ENCODE peak calls at places on chromosomes 4 and X, in five cellular contexts. S, V, D, I and Z are unnamed samples.

GRCh38 chr4:6562931-6563901 is 11.8 kb upstream of the MAN2B2 start:
- DNase-seq in S (no peak), V (no peak), D (no peak), I (no peak), Z (no peak)

GRCh38 chrX:10098235-10098819 is 58.4 kb upstream of the CLCN4 start:
- DNase-seq in S (no peak), V (peak; percentile 83), D (no peak), I (peak; percentile 8), Z (no peak)

GRCh38 chrX:110733166-110733565 is 62.5 kb downstream of the CHRDL1 start:
- DNase-seq in S (no peak), V (no peak), D (no peak), I (peak; percentile 81), Z (no peak)

GRCh38 chr4:184237612-184238011 is 19.9 kb upstream of the ENPP6 start:
- DNase-seq in S (no peak), V (no peak), D (no peak), I (peak; percentile 31), Z (no peak)

GRCh38 chr4:53563824-53564223 is 27.5 kb downstream of the LNX1 start:
- DNase-seq in S (peak; percentile 31), V (no peak), D (no peak), I (peak; percentile 88), Z (no peak)

GRCh38 chr4:123661080-123661737 is 264.6 kb downstream of the SPRY1 start:
- DNase-seq in S (no peak), V (peak; percentile 29), D (no peak), I (peak; percentile 45), Z (no peak)

GRCh38 chr4:2266181-2266580 is 4.3 kb upstream of the MXD4 start:
- DNase-seq in S (peak; percentile 21), V (no peak), D (no peak), I (no peak), Z (no peak)

GRCh38 chr4:1246111-1246881 is 2.6 kb downstream of the CTBP1 start:
- DNase-seq in S (no peak), V (no peak), D (peak; percentile 73), I (no peak), Z (no peak)

GRCh38 chrX:30888526-30889146 is 418 bp downstream of the TAB3 start:
- DNase-seq in S (no peak), V (no peak), D (peak; percentile 75), I (peak; percentile 9), Z (no peak)

GRCh38 chrX:49077941-49078340 is 1.7 kb downstream of the WDR45 start:
- DNase-seq in S (no peak), V (no peak), D (no peak), I (no peak), Z (no peak)

GRCh38 chr4:125140966-125141495 is 173.7 kb upstream of the FAT4 start:
- DNase-seq in S (peak; percentile 10), V (no peak), D (no peak), I (peak; percentile 43), Z (peak; percentile 2)

GRCh38 chrX:24838624-24839023 is 144.9 kb downstream of the POLA1 start:
- DNase-seq in S (peak; percentile 13), V (peak; percentile 19), D (no peak), I (peak; percentile 49), Z (no peak)

GRCh38 chr4:54400802-54401201 is 171.7 kb downstream of the PDGFRA start:
- DNase-seq in S (peak; percentile 58), V (no peak), D (no peak), I (peak; percentile 79), Z (no peak)

GRCh38 chr4:163895369-163896005 is 401.0 kb downstream of the TMA16 start:
- DNase-seq in S (no peak), V (no peak), D (no peak), I (no peak), Z (no peak)

GRCh38 chrX:135893294-135893817 is at the start of the genes CT45A10 and SAGE1:
- DNase-seq in S (no peak), V (no peak), D (no peak), I (no peak), Z (no peak)

GRCh38 chrX:28651186-28651585 is 63.9 kb downstream of the IL1RAPL1 start:
- DNase-seq in S (no peak), V (no peak), D (no peak), I (no peak), Z (no peak)

GRCh38 chr4:2424581-2424980 is 5.8 kb downstream of the CFAP99 start:
- DNase-seq in S (no peak), V (no peak), D (no peak), I (peak; percentile 62), Z (no peak)

GRCh38 chr4:88674565-88674964 is 23.1 kb downstream of the NAP1L5 start:
- DNase-seq in S (no peak), V (no peak), D (no peak), I (peak; percentile 73), Z (no peak)

GRCh38 chr4:156779774-156780173 is 191.8 kb downstream of the PDGFC start:
- DNase-seq in S (no peak), V (no peak), D (no peak), I (peak; percentile 93), Z (no peak)

GRCh38 chr4:177220376-177220775 is 89.3 kb upstream of the NEIL3 start:
- DNase-seq in S (no peak), V (no peak), D (no peak), I (peak; percentile 74), Z (no peak)

GRCh38 chr4:153215976-153216375 is 11.7 kb downstream of the TRIM2 start:
- DNase-seq in S (no peak), V (no peak), D (no peak), I (peak; percentile 78), Z (no peak)

GRCh38 chr4:129926936-129927335 is 831.0 kb downstream of the C4orf33 start:
- DNase-seq in S (no peak), V (peak; percentile 14), D (no peak), I (peak; percentile 1), Z (no peak)

GRCh38 chrX:68703369-68703768 is 55.9 kb downstream of the STARD8 start:
- DNase-seq in S (no peak), V (no peak), D (no peak), I (no peak), Z (no peak)

GRCh38 chrX:130055103-130055502 is 55.2 kb downstream of the ELF4 start:
- DNase-seq in S (peak; percentile 7), V (no peak), D (no peak), I (peak; percentile 35), Z (no peak)

GRCh38 chr4:62342346-62342745 is 1142.2 kb downstream of the ADGRL3 start:
- DNase-seq in S (no peak), V (no peak), D (no peak), I (no peak), Z (no peak)

GRCh38 chr4:77877167-77877566 is 14.5 kb downstream of the MRPL1 start:
- DNase-seq in S (no peak), V (no peak), D (no peak), I (no peak), Z (no peak)

GRCh38 chrX:114675365-114675764 is 91.5 kb downstream of the HTR2C start:
- DNase-seq in S (peak; percentile 14), V (no peak), D (no peak), I (peak; percentile 67), Z (no peak)

GRCh38 chrX:39196192-39197102 is 395.2 kb downstream of the MID1IP1 start:
- DNase-seq in S (no peak), V (peak; percentile 91), D (no peak), I (peak; percentile 85), Z (no peak)

GRCh38 chr4:687975-688694 is 816 bp downstream of the SLC49A3 start:
- DNase-seq in S (no peak), V (no peak), D (no peak), I (no peak), Z (no peak)

GRCh38 chr4:77881460-77882295 is 19.0 kb downstream of the MRPL1 start:
- DNase-seq in S (no peak), V (no peak), D (no peak), I (peak; percentile 71), Z (no peak)

GRCh38 chrX:2552621-2553297 is 52.0 kb upstream of the DHRSX start:
- DNase-seq in S (peak; percentile 94), V (no peak), D (no peak), I (peak; percentile 12), Z (peak; percentile 52)

GRCh38 chrX:57905141-57905540 is 5.1 kb downstream of the ZXDA start:
- DNase-seq in S (no peak), V (no peak), D (no peak), I (no peak), Z (no peak)

GRCh38 chrX:57900961-57901360 is 9.3 kb downstream of the ZXDA start:
- DNase-seq in S (no peak), V (no peak), D (no peak), I (peak; percentile 21), Z (peak; percentile 52)

GRCh38 chrX:57904481-57904880 is 5.8 kb downstream of the ZXDA start:
- DNase-seq in S (no peak), V (no peak), D (no peak), I (no peak), Z (no peak)

GRCh38 chrX:57902633-57903032 is 7.6 kb downstream of the ZXDA start:
- DNase-seq in S (no peak), V (no peak), D (no peak), I (no peak), Z (no peak)

GRCh38 chrX:57906790-57907189 is 3.5 kb downstream of the ZXDA start:
- DNase-seq in S (peak; percentile 21), V (no peak), D (no peak), I (peak; percentile 62), Z (no peak)
- H3K4me3 ChIP-seq in S (no peak overlapping the region), V (no peak overlapping the region), D (peak overlapping the region; percentile 28), I (no peak overlapping the region), Z (peak overlapping the region; percentile 26)

GRCh38 chr4:185772391-185773093 is 39.5 kb downstream of the SORBS2 start:
- DNase-seq in S (no peak), V (peak; percentile 93), D (no peak), I (no peak), Z (no peak)
- H3K4me3 ChIP-seq in S (no peak overlapping the region), V (no peak overlapping the region), D (peak overlapping the region; percentile 61), I (no peak overlapping the region), Z (no peak overlapping the region)

DNA sequence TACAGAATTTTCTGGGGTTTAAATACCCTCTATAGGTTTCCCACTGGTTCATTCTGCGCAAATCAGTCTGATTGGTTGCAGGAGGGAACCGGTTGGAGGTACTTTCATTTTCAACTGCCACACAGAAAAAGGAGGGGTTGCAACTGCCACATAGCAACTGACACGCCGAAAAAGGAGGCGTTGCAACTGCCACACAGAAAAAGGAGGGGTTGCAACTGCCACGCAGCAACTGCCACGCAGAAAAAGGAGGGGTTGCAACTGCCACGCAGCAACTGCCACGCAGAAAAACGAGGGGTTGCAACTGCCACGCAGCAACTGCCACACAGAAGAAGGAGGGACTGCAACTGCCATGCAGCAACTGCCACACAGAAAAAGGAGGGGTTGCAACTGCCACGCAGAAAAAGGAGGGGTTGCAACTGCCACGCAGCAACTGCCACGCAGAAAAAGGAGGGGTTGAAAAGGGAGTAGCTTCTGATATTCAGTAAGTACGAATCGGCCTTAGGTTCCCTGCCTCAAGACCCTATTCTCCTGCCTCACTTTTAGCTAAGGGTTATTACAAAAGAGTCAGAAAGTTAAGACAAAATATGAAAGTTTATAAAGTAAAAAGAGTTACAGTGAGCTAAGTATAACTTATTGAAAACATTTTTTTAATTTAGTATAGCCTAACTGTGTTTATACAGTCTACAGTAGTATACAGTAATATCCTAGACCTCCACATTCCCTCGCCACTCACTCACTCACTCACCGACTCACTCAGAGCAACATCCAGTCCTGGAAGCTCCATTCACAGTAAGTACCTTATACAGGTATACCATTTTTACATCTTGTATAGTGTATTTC is 431.8 kb downstream of the KCTD8 start:
- DNase-seq in S (no peak), V (peak; percentile 58), D (no peak), I (peak; percentile 2), Z (no peak)
- H3K4me3 ChIP-seq in S (no peak overlapping the region), V (peak overlapping the region; percentile 41), D (no peak overlapping the region), I (no peak overlapping the region), Z (no peak overlapping the region)

GRCh38 chrX:131841496-131842410 is 181.3 kb upstream of the STK26 start:
- DNase-seq in S (no peak), V (peak; percentile 46), D (no peak), I (peak; percentile 54), Z (no peak)
- H3K4me3 ChIP-seq in S (no peak overlapping the region), V (peak overlapping the region; percentile 33), D (no peak overlapping the region), I (no peak overlapping the region), Z (no peak overlapping the region)